ENCODE peak calls at places on chromosomes 2 and 18, in four cellular contexts. One of them, this sample, is unnamed.

GRCh38 chr2:144359684-144360083 is 160.2 kb downstream of the ZEB2 start:
- DNase-seq in hepatocyte: no peak
- DNase-seq in lower lobe of right lung: no peak
- DNase-seq in right lobe of liver: no peak
- DNase-seq in this sample: no peak

GRCh38 chr2:70981866-70982810 is 3.7 kb downstream of the ANKRD53 start:
- DNase-seq in lower lobe of right lung: no peak
- DNase-seq in right lobe of liver: peak; percentile 39
- DNase-seq in hepatocyte: no peak
- DNase-seq in this sample: no peak

GRCh38 chr2:225002656-225003045 is 39.6 kb downstream of the DOCK10 start:
- DNase-seq in lower lobe of right lung: no peak
- DNase-seq in hepatocyte: no peak
- DNase-seq in right lobe of liver: no peak
- DNase-seq in this sample: no peak

GRCh38 chr2:70527447-70528080 is 26.1 kb downstream of the TGFA start:
- DNase-seq in right lobe of liver: no peak
- DNase-seq in lower lobe of right lung: no peak
- DNase-seq in hepatocyte: no peak
- DNase-seq in this sample: no peak

GRCh38 chr2:62347563-62348270 is 151.8 kb downstream of the B3GNT2 start:
- DNase-seq in lower lobe of right lung: no peak
- DNase-seq in hepatocyte: no peak
- DNase-seq in right lobe of liver: no peak
- DNase-seq in this sample: no peak

GRCh38 chr2:230995821-230996220 is at the start of gene SPATA3:
- DNase-seq in lower lobe of right lung: no peak
- DNase-seq in right lobe of liver: no peak
- DNase-seq in hepatocyte: no peak
- DNase-seq in this sample: no peak

GRCh38 chr18:6866552-6866951 is 137.0 kb downstream of the ARHGAP28 start:
- DNase-seq in lower lobe of right lung: no peak
- DNase-seq in hepatocyte: no peak
- DNase-seq in right lobe of liver: no peak
- DNase-seq in this sample: no peak

GRCh38 chr2:187499941-187500532 is 52.0 kb upstream of the CALCRL start:
- DNase-seq in hepatocyte: peak; percentile 67
- DNase-seq in lower lobe of right lung: no peak
- DNase-seq in right lobe of liver: peak; percentile 61
- DNase-seq in this sample: no peak

GRCh38 chr2:46870051-46870839 is 45.4 kb downstream of the MCFD2 start:
- DNase-seq in lower lobe of right lung: no peak
- DNase-seq in hepatocyte: no peak
- DNase-seq in right lobe of liver: no peak
- DNase-seq in this sample: no peak

DNA sequence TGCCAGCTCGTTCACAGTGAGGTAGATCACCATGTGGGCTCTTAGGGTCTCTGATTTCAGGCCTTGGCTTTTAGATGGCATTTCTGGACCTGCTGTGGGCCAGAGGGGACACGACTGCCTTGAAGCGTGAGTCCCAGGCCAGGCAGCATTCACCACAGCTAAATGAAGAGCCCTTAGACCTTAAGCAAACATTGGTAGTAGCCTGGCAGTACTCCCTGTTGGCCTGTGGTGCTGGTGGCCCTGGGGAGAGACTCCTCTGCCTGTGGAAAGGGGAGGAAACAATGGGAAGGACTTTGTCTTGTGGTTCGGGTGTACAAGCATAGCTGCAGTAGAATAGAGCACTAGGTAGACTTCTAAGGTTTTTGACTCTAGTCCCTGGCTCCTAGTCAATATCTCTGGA is 456.0 kb upstream of the DCC start:
- DNase-seq in hepatocyte: no peak
- DNase-seq in right lobe of liver: peak; percentile 68
- DNase-seq in lower lobe of right lung: peak; percentile 45
- DNase-seq in this sample: no peak
- H3K9me3 ChIP-seq in hepatocyte: no peaks in the 10 kb centered on the region
- H3K9me3 ChIP-seq in right lobe of liver: no peaks in the 10 kb centered on the region
- H3K9me3 ChIP-seq in lower lobe of right lung: no peaks in the 10 kb centered on the region
- H3K9me3 ChIP-seq in this sample: no peaks in the 10 kb centered on the region

GRCh38 chr2:23404426-23404825 is 19.4 kb downstream of the KLHL29 start:
- DNase-seq in right lobe of liver: peak; percentile 33
- DNase-seq in lower lobe of right lung: no peak
- DNase-seq in hepatocyte: peak; percentile 84
- DNase-seq in this sample: no peak
- TF ChIP-seq CTCF in right lobe of liver: no peak
- TF ChIP-seq CTCF in lower lobe of right lung: peak; percentile 8
- TF ChIP-seq CTCF in hepatocyte: peak; percentile 55
- TF ChIP-seq CTCF in this sample: no peak

GRCh38 chr18:80056095-80056494 is 21.9 kb downstream of the RBFA start:
- DNase-seq in lower lobe of right lung: no peak
- DNase-seq in right lobe of liver: no peak
- DNase-seq in hepatocyte: no peak
- DNase-seq in this sample: no peak
- H3K9me3 ChIP-seq in lower lobe of right lung: peaks cover 40% of the 10 kb centered on the region
- H3K9me3 ChIP-seq in right lobe of liver: no peaks in the 10 kb centered on the region
- H3K9me3 ChIP-seq in hepatocyte: peaks cover 7% of the 10 kb centered on the region
- H3K9me3 ChIP-seq in this sample: no peaks in the 10 kb centered on the region

GRCh38 chr2:210222607-210223006 is 2.6 kb downstream of the ACADL start:
- DNase-seq in lower lobe of right lung: no peak
- DNase-seq in hepatocyte: no peak
- DNase-seq in right lobe of liver: no peak
- DNase-seq in this sample: no peak

GRCh38 chr2:210225461-210225798 is 183 bp upstream of the ACADL start:
- DNase-seq in right lobe of liver: no peak
- DNase-seq in hepatocyte: no peak
- DNase-seq in lower lobe of right lung: no peak
- DNase-seq in this sample: no peak

GRCh38 chr2:210226186-210226585 is 939 bp upstream of the ACADL start:
- DNase-seq in lower lobe of right lung: no peak
- DNase-seq in hepatocyte: no peak
- DNase-seq in right lobe of liver: no peak
- DNase-seq in this sample: no peak

GRCh38 chr2:210227689-210228088 is 2.4 kb upstream of the ACADL start:
- DNase-seq in right lobe of liver: peak; percentile 69
- DNase-seq in lower lobe of right lung: no peak
- DNase-seq in hepatocyte: no peak
- DNase-seq in this sample: no peak

GRCh38 chr2:210224660-210225460 is at the start of gene ACADL:
- DNase-seq in lower lobe of right lung: peak; percentile 89
- DNase-seq in hepatocyte: peak; percentile 76
- DNase-seq in right lobe of liver: peak; percentile 88
- DNase-seq in this sample: peak; percentile 81
- TF ChIP-seq CTCF in lower lobe of right lung: no peak
- TF ChIP-seq CTCF in hepatocyte: no peak
- TF ChIP-seq CTCF in right lobe of liver: no peak
- TF ChIP-seq CTCF in this sample: no peak

DNA sequence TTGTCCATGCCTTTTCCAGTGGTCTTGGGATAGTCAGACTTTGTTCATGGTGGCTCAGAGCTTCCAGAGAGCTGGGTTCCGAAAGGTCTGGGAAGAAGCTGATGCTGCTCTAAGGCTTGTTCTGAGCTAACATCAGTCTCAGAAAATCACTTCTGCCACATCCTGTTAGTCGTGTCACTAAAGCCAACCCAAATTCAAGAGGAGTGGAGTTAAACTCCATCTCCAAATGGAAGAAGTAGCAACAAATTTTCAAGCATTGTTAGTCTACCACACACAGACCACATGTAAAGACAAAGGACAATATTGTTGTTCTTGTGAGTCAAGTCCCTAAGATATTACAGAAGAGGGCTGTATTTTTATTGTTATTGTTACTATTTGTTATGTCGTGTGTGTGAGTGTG is 77.8 kb downstream of the PID1 start:
- DNase-seq in lower lobe of right lung: no peak
- DNase-seq in hepatocyte: no peak
- DNase-seq in right lobe of liver: no peak
- DNase-seq in this sample: no peak
- H3K9me3 ChIP-seq in lower lobe of right lung: no peaks in the 10 kb centered on the region
- H3K9me3 ChIP-seq in hepatocyte: no peaks in the 10 kb centered on the region
- H3K9me3 ChIP-seq in right lobe of liver: no peaks in the 10 kb centered on the region
- H3K9me3 ChIP-seq in this sample: no peaks in the 10 kb centered on the region

DNA sequence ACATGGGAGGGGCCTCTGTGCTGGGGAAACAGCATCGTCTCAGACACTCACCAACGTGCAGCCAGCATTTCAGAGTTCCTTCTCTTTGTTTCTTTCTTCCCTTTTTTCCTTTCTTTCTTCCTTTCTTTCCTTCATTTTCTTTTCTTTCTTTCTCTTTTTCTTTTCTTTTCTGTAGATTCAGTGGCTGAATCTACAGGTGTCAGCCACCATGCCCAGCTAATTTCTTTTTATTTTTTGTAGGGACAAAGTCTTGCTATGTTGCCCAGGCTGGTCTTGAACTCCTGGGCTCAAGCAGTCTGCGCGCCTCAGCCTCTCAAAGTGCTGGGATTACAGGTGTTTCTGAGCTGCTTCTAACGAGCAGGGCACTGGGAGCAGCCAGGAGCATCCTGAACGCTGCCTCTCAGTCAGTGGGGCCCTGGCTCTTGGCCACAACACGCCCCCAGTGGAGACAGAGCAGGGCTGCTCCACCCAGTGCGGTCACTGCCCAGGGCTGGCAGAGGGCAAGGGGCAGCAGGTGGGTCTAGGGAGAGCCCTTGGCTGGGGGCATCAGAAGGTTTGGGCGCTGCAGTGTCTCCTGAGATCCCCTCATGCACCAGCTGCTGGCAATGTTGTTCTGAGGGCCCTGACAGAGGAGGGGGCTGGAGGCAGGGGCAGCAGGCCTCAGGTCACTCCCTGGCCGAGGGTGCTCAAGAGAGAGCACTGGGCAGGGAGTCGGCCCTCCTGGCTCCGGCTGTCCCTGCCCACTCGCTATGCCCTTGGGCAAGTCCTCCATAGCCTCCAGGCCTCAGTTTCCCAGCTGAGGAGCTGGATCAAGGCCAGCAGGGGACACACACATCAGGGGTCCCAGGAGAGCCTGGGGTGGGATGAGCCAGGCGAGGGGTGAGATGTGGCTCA is 4.7 kb upstream of the KLHL30 start:
- DNase-seq in hepatocyte: no peak
- DNase-seq in right lobe of liver: no peak
- DNase-seq in lower lobe of right lung: peak; percentile 26
- DNase-seq in this sample: no peak
- TF ChIP-seq CTCF in hepatocyte: no peak
- TF ChIP-seq CTCF in right lobe of liver: no peak
- TF ChIP-seq CTCF in lower lobe of right lung: no peak
- TF ChIP-seq CTCF in this sample: no peak

DNA sequence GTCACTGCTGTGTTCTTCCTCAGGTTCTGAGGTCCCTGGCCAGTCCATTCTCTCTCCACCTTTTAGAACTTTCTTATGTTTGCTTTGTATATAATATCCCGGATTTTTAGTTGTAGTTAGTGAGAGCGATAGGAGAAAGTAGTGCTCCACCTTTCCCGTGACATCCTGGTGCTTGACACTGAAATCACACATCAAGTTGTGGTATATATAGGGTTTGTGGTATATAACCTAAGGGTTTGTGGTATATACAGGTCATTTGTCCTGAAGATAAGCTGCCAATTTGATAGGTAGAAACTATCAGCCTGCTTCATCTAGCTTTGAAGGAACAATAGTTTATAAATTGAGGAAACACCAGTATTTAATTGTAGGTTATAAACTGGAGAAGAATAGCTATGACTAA is 13.1 kb downstream of the ZNF892 start:
- DNase-seq in right lobe of liver: no peak
- DNase-seq in hepatocyte: no peak
- DNase-seq in lower lobe of right lung: no peak
- DNase-seq in this sample: no peak
- H3K9me3 ChIP-seq in right lobe of liver: no peaks in the 10 kb centered on the region
- H3K9me3 ChIP-seq in hepatocyte: peaks cover 47% of the 10 kb centered on the region
- H3K9me3 ChIP-seq in lower lobe of right lung: peaks cover 99% of the 10 kb centered on the region
- H3K9me3 ChIP-seq in this sample: no peaks in the 10 kb centered on the region

DNA sequence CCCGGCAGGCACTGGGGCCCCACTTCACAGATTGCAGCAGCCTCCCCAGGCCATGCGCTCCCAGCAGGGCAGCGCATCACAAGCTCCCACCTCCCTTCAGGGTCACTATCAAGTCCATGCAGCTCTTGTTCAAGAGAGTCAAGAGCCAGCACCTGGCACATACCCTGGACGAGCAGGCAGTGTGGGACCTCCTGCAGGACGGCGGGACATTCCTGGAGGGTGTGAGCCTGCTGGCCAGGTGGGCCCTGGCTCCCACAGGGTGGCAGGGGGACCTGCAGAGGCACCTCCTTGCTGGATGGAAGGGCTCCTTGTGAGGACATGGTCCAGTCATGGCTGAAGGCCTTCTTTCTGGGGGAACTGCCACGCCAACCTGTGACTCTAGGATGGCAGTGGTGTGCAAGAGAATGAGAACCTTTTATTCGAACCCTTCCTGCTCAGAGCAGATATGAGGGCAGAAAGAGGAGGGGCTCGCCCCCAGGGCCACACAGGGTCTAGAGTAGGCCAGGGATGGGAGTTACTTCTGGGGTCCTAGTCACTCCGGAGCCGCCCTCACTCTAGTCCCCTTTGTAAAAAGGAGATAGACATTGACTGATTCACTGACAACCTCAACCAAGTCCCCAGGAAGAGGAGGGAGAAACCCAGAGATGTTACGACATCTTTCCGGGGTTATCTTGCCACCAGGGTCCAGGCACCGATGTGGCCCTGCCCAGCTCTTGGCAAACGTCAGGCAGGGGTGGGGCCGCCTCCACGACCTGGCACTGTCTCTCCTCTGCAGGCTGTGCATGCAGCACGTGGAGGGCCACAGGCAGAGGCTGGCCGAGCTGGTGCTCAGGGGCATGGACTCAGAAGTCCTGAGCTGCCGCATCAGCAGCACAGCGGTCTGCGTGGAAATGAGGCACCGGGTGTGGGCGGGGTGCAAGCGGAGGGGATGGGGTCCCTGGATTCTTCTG is 31.3 kb downstream of the HJURP start:
- DNase-seq in right lobe of liver: peak; percentile 96
- DNase-seq in lower lobe of right lung: peak; percentile 43
- DNase-seq in hepatocyte: no peak
- DNase-seq in this sample: no peak
- TF ChIP-seq CTCF in right lobe of liver: no peak
- TF ChIP-seq CTCF in lower lobe of right lung: no peak
- TF ChIP-seq CTCF in hepatocyte: no peak
- TF ChIP-seq CTCF in this sample: no peak

This sample was measured in pancreas.